ENCODE peak calls at places on chromosomes 7 and 10, in ten cellular contexts. One of them, this sample, is unnamed.

GRCh38 chr7:84817016-84817415 is 369.8 kb downstream of the SEMA3D start:
- DNase-seq in lower leg skin: no peak
- DNase-seq in lung: no peak
- DNase-seq in bronchial epithelial cell: no peak
- DNase-seq in left ventricle myocardium inferior: no peak
- DNase-seq in IMR-90: no peak
- DNase-seq in neural progenitor cell: no peak
- DNase-seq in cardiac fibroblast: no peak
- DNase-seq in RWPE1: no peak
- DNase-seq in fibroblast of lung: no peak
- DNase-seq in this sample: no peak

GRCh38 chr10:16891375-16892313 is 74.4 kb upstream of the RSU1 start:
- DNase-seq in lower leg skin: peak
- DNase-seq in lung: peak
- DNase-seq in bronchial epithelial cell: peak
- DNase-seq in left ventricle myocardium inferior: peak
- DNase-seq in IMR-90: peak
- DNase-seq in neural progenitor cell: peak
- DNase-seq in cardiac fibroblast: peak
- DNase-seq in RWPE1: peak
- DNase-seq in fibroblast of lung: peak
- DNase-seq in this sample: peak

GRCh38 chr7:112416127-112416526 is 34.1 kb upstream of the IFRD1 start:
- DNase-seq in lower leg skin: no peak
- DNase-seq in lung: no peak
- DNase-seq in bronchial epithelial cell: no peak
- DNase-seq in left ventricle myocardium inferior: no peak
- DNase-seq in IMR-90: peak
- DNase-seq in neural progenitor cell: no peak
- DNase-seq in cardiac fibroblast: peak
- DNase-seq in RWPE1: no peak
- DNase-seq in fibroblast of lung: no peak
- DNase-seq in this sample: no peak

GRCh38 chr7:155860461-155860839 is 48.2 kb upstream of the SHH start:
- DNase-seq in lower leg skin: peak
- DNase-seq in lung: no peak
- DNase-seq in bronchial epithelial cell: no peak
- DNase-seq in left ventricle myocardium inferior: no peak
- DNase-seq in IMR-90: no peak
- DNase-seq in neural progenitor cell: no peak
- DNase-seq in cardiac fibroblast: no peak
- DNase-seq in RWPE1: no peak
- DNase-seq in fibroblast of lung: no peak
- DNase-seq in this sample: peak

GRCh38 chr7:36296284-36296683 is 93.4 kb upstream of the ANLN start:
- DNase-seq in lower leg skin: no peak
- DNase-seq in lung: no peak
- DNase-seq in bronchial epithelial cell: no peak
- DNase-seq in left ventricle myocardium inferior: no peak
- DNase-seq in IMR-90: no peak
- DNase-seq in neural progenitor cell: no peak
- DNase-seq in cardiac fibroblast: no peak
- DNase-seq in RWPE1: no peak
- DNase-seq in fibroblast of lung: no peak
- DNase-seq in this sample: no peak

GRCh38 chr7:68267486-68267885 is 1270.9 kb downstream of the TYW1 start:
- DNase-seq in lower leg skin: no peak
- DNase-seq in lung: no peak
- DNase-seq in bronchial epithelial cell: no peak
- DNase-seq in left ventricle myocardium inferior: no peak
- DNase-seq in IMR-90: no peak
- DNase-seq in neural progenitor cell: no peak
- DNase-seq in cardiac fibroblast: no peak
- DNase-seq in RWPE1: no peak
- DNase-seq in fibroblast of lung: no peak
- DNase-seq in this sample: no peak

GRCh38 chr10:62618576-62619408 is 185.7 kb upstream of the ADO start:
- DNase-seq in lower leg skin: peak
- DNase-seq in lung: peak
- DNase-seq in bronchial epithelial cell: no peak
- DNase-seq in left ventricle myocardium inferior: no peak
- DNase-seq in IMR-90: peak
- DNase-seq in neural progenitor cell: no peak
- DNase-seq in cardiac fibroblast: peak
- DNase-seq in RWPE1: no peak
- DNase-seq in fibroblast of lung: peak
- DNase-seq in this sample: peak

GRCh38 chr10:48463318-48464003 is 141.4 kb downstream of the ARHGAP22 start:
- DNase-seq in lower leg skin: peak
- DNase-seq in lung: no peak
- DNase-seq in bronchial epithelial cell: no peak
- DNase-seq in left ventricle myocardium inferior: no peak
- DNase-seq in IMR-90: no peak
- DNase-seq in neural progenitor cell: peak
- DNase-seq in cardiac fibroblast: peak
- DNase-seq in RWPE1: no peak
- DNase-seq in fibroblast of lung: peak
- DNase-seq in this sample: peak

GRCh38 chr10:14612873-14613569 is 161.7 kb downstream of the FAM107B start:
- DNase-seq in lower leg skin: no peak
- DNase-seq in lung: no peak
- DNase-seq in bronchial epithelial cell: no peak
- DNase-seq in left ventricle myocardium inferior: no peak
- DNase-seq in IMR-90: no peak
- DNase-seq in neural progenitor cell: no peak
- DNase-seq in cardiac fibroblast: no peak
- DNase-seq in RWPE1: no peak
- DNase-seq in fibroblast of lung: no peak
- DNase-seq in this sample: no peak

DNA sequence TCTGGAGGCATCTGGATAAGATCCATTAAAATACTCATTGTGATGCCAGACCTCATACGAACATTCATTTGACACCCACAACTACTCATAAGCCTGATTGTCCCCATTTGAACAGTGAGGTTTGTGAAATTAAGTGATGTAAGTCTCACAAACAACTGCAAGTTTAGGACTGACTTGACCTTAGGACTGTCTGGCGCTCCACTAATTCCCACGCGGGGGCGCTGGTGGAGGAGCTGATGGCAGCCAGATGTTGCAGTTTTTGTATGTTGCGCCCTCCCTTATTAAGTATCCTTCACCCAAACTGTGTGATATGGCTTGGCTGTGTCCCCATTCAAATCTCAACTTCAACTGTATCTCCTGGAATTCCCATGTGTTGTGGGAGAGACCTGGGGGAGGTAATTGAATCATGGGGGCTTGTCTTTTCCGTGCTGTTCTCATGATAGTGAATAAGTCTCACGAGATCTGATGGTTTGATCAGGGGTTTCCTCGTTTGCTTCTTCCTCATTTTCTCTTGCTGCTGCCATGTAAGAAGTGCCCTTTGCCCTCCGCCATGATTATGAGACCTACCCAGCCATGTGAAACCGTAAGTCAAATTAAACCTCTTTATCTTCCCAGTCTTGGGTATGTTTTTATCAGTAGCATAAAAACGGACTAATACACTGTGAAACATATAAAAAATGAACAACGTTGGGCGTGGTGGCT is 20.3 kb upstream of the TIAL1 start:
- DNase-seq in lower leg skin: no peak
- DNase-seq in lung: no peak
- DNase-seq in bronchial epithelial cell: no peak
- DNase-seq in left ventricle myocardium inferior: peak
- DNase-seq in IMR-90: no peak
- DNase-seq in neural progenitor cell: no peak
- DNase-seq in cardiac fibroblast: peak
- DNase-seq in RWPE1: no peak
- DNase-seq in fibroblast of lung: peak
- DNase-seq in this sample: no peak
- TF ChIP-seq CTCF in lower leg skin: no peak
- TF ChIP-seq CTCF in lung: no peak
- TF ChIP-seq CTCF in bronchial epithelial cell: peak
- TF ChIP-seq CTCF in left ventricle myocardium inferior: peak
- TF ChIP-seq CTCF in IMR-90: peak
- TF ChIP-seq CTCF in neural progenitor cell: peak
- TF ChIP-seq CTCF in cardiac fibroblast: peak
- TF ChIP-seq CTCF in RWPE1: no peak
- TF ChIP-seq CTCF in fibroblast of lung: peak
- TF ChIP-seq CTCF in this sample: no peak

GRCh38 chr7:34208878-34209621 is 303.7 kb downstream of the BMPER start:
- DNase-seq in lower leg skin: no peak
- DNase-seq in lung: no peak
- DNase-seq in bronchial epithelial cell: no peak
- DNase-seq in left ventricle myocardium inferior: peak
- DNase-seq in IMR-90: no peak
- DNase-seq in neural progenitor cell: no peak
- DNase-seq in cardiac fibroblast: peak
- DNase-seq in RWPE1: no peak
- DNase-seq in fibroblast of lung: no peak
- DNase-seq in this sample: no peak

GRCh38 chr7:34207810-34208209 is 302.5 kb downstream of the BMPER start:
- DNase-seq in lower leg skin: no peak
- DNase-seq in lung: no peak
- DNase-seq in bronchial epithelial cell: peak
- DNase-seq in left ventricle myocardium inferior: no peak
- DNase-seq in IMR-90: no peak
- DNase-seq in neural progenitor cell: no peak
- DNase-seq in cardiac fibroblast: no peak
- DNase-seq in RWPE1: no peak
- DNase-seq in fibroblast of lung: no peak
- DNase-seq in this sample: no peak

GRCh38 chr7:34211003-34211402 is 305.7 kb downstream of the BMPER start:
- DNase-seq in lower leg skin: no peak
- DNase-seq in lung: no peak
- DNase-seq in bronchial epithelial cell: no peak
- DNase-seq in left ventricle myocardium inferior: no peak
- DNase-seq in IMR-90: no peak
- DNase-seq in neural progenitor cell: no peak
- DNase-seq in cardiac fibroblast: no peak
- DNase-seq in RWPE1: no peak
- DNase-seq in fibroblast of lung: no peak
- DNase-seq in this sample: no peak
- TF ChIP-seq CTCF in lower leg skin: no peak
- TF ChIP-seq CTCF in lung: no peak
- TF ChIP-seq CTCF in bronchial epithelial cell: no peak
- TF ChIP-seq CTCF in left ventricle myocardium inferior: no peak
- TF ChIP-seq CTCF in IMR-90: no peak
- TF ChIP-seq CTCF in neural progenitor cell: no peak
- TF ChIP-seq CTCF in cardiac fibroblast: no peak
- TF ChIP-seq CTCF in RWPE1: no peak
- TF ChIP-seq CTCF in fibroblast of lung: no peak
- TF ChIP-seq CTCF in this sample: no peak

GRCh38 chr7:79531905-79532304 is 78.4 kb upstream of the MAGI2 start:
- DNase-seq in lower leg skin: no peak
- DNase-seq in lung: no peak
- DNase-seq in bronchial epithelial cell: no peak
- DNase-seq in left ventricle myocardium inferior: no peak
- DNase-seq in IMR-90: no peak
- DNase-seq in neural progenitor cell: no peak
- DNase-seq in cardiac fibroblast: no peak
- DNase-seq in RWPE1: no peak
- DNase-seq in fibroblast of lung: no peak
- DNase-seq in this sample: no peak
- TF ChIP-seq CTCF in lower leg skin: no peak
- TF ChIP-seq CTCF in lung: no peak
- TF ChIP-seq CTCF in bronchial epithelial cell: no peak
- TF ChIP-seq CTCF in left ventricle myocardium inferior: no peak
- TF ChIP-seq CTCF in IMR-90: no peak
- TF ChIP-seq CTCF in neural progenitor cell: no peak
- TF ChIP-seq CTCF in cardiac fibroblast: no peak
- TF ChIP-seq CTCF in RWPE1: no peak
- TF ChIP-seq CTCF in fibroblast of lung: no peak
- TF ChIP-seq CTCF in this sample: no peak

DNA sequence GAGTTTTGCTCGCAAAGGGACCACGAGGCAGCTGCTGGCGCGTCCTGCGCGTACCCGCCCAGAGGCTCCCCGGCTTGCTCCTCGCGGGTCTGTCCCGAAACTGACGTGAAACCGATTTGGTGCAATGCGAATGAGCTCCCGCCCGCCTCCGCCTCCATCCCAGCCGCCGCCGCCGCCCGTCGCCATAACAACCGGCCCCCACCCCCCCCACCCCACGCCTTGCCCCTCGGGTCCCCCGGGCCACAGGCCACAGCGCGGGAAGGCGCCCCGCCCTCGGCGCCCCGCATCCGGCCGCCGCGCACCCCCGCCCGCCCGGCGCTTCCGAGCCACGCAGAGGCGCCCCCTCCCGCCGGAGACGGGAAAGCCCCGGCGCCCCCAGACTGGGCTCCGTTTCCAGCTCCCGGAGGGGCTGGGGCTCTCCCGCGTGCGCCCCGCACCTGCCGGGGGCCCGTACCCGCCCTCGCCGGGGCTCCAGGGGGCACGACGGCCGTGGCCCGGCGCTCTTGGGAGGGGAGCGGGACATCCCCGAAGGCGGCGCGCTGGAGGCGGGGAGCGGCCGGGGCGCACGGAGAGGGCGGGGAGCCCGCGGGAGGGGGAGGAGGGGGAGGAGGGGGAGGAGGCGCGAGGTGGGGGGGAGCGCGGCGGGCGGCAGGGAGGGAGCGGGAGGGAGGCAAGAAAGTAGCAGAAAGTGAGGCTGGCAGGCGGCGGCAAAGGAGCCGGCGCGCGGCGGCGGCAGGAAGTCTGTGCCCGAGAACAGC is at the start of gene CAMK1D:
- DNase-seq in lower leg skin: peak
- DNase-seq in lung: peak
- DNase-seq in bronchial epithelial cell: peak
- DNase-seq in left ventricle myocardium inferior: peak
- DNase-seq in IMR-90: peak
- DNase-seq in neural progenitor cell: peak
- DNase-seq in cardiac fibroblast: peak
- DNase-seq in RWPE1: peak
- DNase-seq in fibroblast of lung: peak
- DNase-seq in this sample: peak
- TF ChIP-seq CTCF in lower leg skin: no peak
- TF ChIP-seq CTCF in lung: no peak
- TF ChIP-seq CTCF in bronchial epithelial cell: peak
- TF ChIP-seq CTCF in left ventricle myocardium inferior: peak
- TF ChIP-seq CTCF in IMR-90: peak
- TF ChIP-seq CTCF in neural progenitor cell: peak
- TF ChIP-seq CTCF in cardiac fibroblast: no peak
- TF ChIP-seq CTCF in RWPE1: peak
- TF ChIP-seq CTCF in fibroblast of lung: peak
- TF ChIP-seq CTCF in this sample: peak

DNA sequence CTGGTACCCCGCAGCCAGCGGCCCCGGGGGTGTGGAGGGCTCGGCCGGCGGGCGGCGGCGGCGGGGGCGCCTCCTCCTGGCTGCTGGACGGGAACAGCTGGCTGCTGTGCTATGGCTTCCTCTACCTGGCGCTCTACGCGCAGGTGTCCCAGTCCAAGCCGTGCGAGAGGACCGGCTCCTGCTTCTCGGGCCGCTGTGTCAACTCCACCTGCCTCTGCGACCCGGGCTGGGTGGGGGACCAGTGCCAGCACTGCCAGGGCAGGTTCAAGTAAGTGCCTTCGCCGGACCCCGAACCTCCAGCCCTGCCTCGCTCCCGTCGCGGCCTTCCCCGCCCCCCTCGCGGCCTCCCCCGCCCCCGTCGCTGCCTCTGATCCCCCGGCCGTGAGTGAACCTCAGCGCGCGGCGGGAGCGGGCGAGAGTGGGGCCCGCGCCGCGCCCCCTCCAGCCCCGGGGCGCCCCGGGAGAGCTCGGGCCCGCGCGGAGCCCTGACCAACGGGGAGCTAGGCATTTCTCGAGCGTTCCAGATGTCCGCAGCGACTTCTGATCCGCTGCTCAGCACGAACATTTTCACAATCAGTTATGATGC is 704 bp downstream of the ATRNL1 start:
- DNase-seq in lower leg skin: no peak
- DNase-seq in lung: no peak
- DNase-seq in bronchial epithelial cell: no peak
- DNase-seq in left ventricle myocardium inferior: no peak
- DNase-seq in IMR-90: no peak
- DNase-seq in neural progenitor cell: peak
- DNase-seq in cardiac fibroblast: no peak
- DNase-seq in RWPE1: no peak
- DNase-seq in fibroblast of lung: peak
- DNase-seq in this sample: no peak
- TF ChIP-seq CTCF in lower leg skin: no peak
- TF ChIP-seq CTCF in lung: no peak
- TF ChIP-seq CTCF in bronchial epithelial cell: peak
- TF ChIP-seq CTCF in left ventricle myocardium inferior: no peak
- TF ChIP-seq CTCF in IMR-90: peak
- TF ChIP-seq CTCF in neural progenitor cell: peak
- TF ChIP-seq CTCF in cardiac fibroblast: no peak
- TF ChIP-seq CTCF in RWPE1: no peak
- TF ChIP-seq CTCF in fibroblast of lung: no peak
- TF ChIP-seq CTCF in this sample: no peak